ENCODE peak calls at places on chromosomes 6 and 20, in five cellular contexts. J is H1, S is HCT116, R is GM12878, M is K562. W is an unnamed sample. For H3K79me2, the result is how much of the 10 kb centered on the place peaks cover.

GRCh38 chr6:128478230-128479047 is 42.0 kb downstream of the PTPRK start:
- DNase-seq in J (no peak), S (no peak), R (no peak), M (no peak), W (no peak)

GRCh38 chr20:10492065-10492464 is 57.0 kb downstream of the SLX4IP start:
- DNase-seq in J (no peak), S (no peak), R (no peak), M (peak), W (no peak)

GRCh38 chr6:163457637-163458561 is 43.4 kb downstream of the QKI start:
- DNase-seq in J (no peak), S (no peak), R (no peak), M (no peak), W (peak)

GRCh38 chr6:151842816-151843215 is 35.3 kb downstream of the ESR1 start:
- DNase-seq in J (no peak), S (no peak), R (no peak), M (no peak), W (no peak)

GRCh38 chr20:14997791-14998190 is 660.4 kb upstream of the FLRT3 start:
- DNase-seq in J (no peak), S (no peak), R (no peak), M (no peak), W (no peak)

GRCh38 chr6:133817460-133818047 is 71.4 kb upstream of the TCF21 start:
- DNase-seq in J (peak), S (peak), R (no peak), M (peak), W (peak)

GRCh38 chr6:19836799-19837510 is at the start of gene ID4:
- DNase-seq in J (peak), S (no peak), R (no peak), M (no peak), W (no peak)

GRCh38 chr6:1486387-1486786 is 97.0 kb downstream of the FOXF2 start:
- DNase-seq in J (no peak), S (no peak), R (no peak), M (no peak), W (no peak)

GRCh38 chr6:84953401-84953800 is 189.0 kb upstream of the TBX18 start:
- DNase-seq in J (no peak), S (no peak), R (no peak), M (no peak), W (no peak)

GRCh38 chr6:14964486-14964885 is 281.4 kb upstream of the JARID2 start:
- DNase-seq in J (no peak), S (no peak), R (no peak), M (no peak), W (no peak)

GRCh38 chr6:28153546-28153945 is 11.9 kb downstream of the ZKSCAN8 start:
- DNase-seq in J (no peak), S (no peak), R (no peak), M (no peak), W (no peak)

GRCh38 chr6:122381494-122382083 is 17.9 kb upstream of the HSF2 start:
- DNase-seq in J (no peak), S (peak), R (peak), M (peak), W (peak)

GRCh38 chr6:63307581-63308246 is 12.1 kb downstream of the LGSN start:
- DNase-seq in J (no peak), S (peak), R (peak), M (no peak), W (peak)

GRCh38 chr20:35454881-35455609 is at the start of gene CEP250:
- DNase-seq in J (peak), S (peak), R (peak), M (peak), W (peak)

GRCh38 chr6:43402819-43403218 is 24.5 kb upstream of the ABCC10 start:
- DNase-seq in J (no peak), S (peak), R (no peak), M (peak), W (no peak)

GRCh38 chr6:38579010-38579628 is 60.6 kb downstream of the BTBD9 start:
- DNase-seq in J (no peak), S (no peak), R (no peak), M (peak), W (no peak)
- TF ChIP-seq SRF in J (no peak), S (no peak), R (no peak), M (no peak), W (no peak)

GRCh38 chr6:7173843-7174503 is 66.2 kb downstream of the RREB1 start:
- DNase-seq in J (no peak), S (no peak), R (no peak), M (peak), W (no peak)

GRCh38 chr6:7172605-7173185 is 64.9 kb downstream of the RREB1 start:
- DNase-seq in J (no peak), S (no peak), R (no peak), M (no peak), W (no peak)

GRCh38 chr6:7176208-7176607 is 68.4 kb downstream of the RREB1 start:
- DNase-seq in J (no peak), S (no peak), R (no peak), M (no peak), W (no peak)

GRCh38 chr6:7178280-7178679 is 70.5 kb downstream of the RREB1 start:
- DNase-seq in J (no peak), S (no peak), R (no peak), M (no peak), W (no peak)

GRCh38 chr6:7175463-7175862 is 67.7 kb downstream of the RREB1 start:
- DNase-seq in J (no peak), S (no peak), R (no peak), M (no peak), W (no peak)
- H3K79me2 ChIP-seq in J (under half), S (under half), R (half or more), M (half or more), W (half or more)

GRCh38 chr6:12288844-12289654 is 1.1 kb upstream of the EDN1 start:
- DNase-seq in J (peak), S (peak), R (peak), M (peak), W (peak)
- TF ChIP-seq SRF in J (no peak), S (no peak), R (no peak), M (no peak), W (no peak)

GRCh38 chr6:56736804-56737203 is 94.1 kb upstream of the DST start:
- DNase-seq in J (no peak), S (no peak), R (no peak), M (no peak), W (no peak)
- H3K79me2 ChIP-seq in J (half or more), S (half or more), R (under half), M (under half), W (under half)

GRCh38 chr6:165059032-165059431 is 250.4 kb downstream of the C6orf118 start:
- DNase-seq in J (no peak), S (no peak), R (no peak), M (no peak), W (no peak)
- TF ChIP-seq SRF in J (no peak), S (no peak), R (no peak), M (no peak), W (no peak)

DNA sequence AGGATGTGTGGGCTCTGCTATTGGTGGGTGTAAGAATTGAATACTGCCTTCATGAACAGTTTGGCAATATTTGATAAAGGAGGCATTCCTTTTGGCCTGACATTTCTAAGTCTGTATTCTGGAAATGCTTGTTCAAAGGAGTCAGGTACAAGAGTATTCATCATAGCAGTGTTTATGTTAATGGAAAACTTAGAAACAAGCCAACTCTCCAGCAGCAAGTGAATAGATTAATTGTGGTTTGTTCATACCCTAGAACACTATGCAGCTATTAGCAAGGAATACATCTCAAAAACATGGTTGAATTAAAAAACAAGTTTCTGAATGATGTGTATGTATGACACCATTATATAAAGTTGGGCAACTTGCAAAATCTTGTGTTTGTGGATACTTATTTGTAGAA is 195.8 kb downstream of the ZFAND3 start:
- DNase-seq in J (no peak), S (no peak), R (no peak), M (no peak), W (no peak)
- H3K79me2 ChIP-seq in J (under half), S (under half), R (under half), M (under half), W (under half)

GRCh38 chr6:6438286-6438685 is 117.8 kb upstream of the F13A1 start:
- DNase-seq in J (no peak), S (no peak), R (no peak), M (no peak), W (no peak)
- TF ChIP-seq SRF in J (no peak), S (no peak), R (no peak), M (no peak), W (no peak)